ENCODE peak calls at places on chromosomes 16 and 17, in eight cellular contexts. A is endodermal cell, M is GM12878, K is A673, U is fibroblast of the aortic adventitia, T is breast epithelium, B is right atrium auricular region, W is osteoblast. J is an unnamed sample.

GRCh38 chr17:65931246-65932149 is 260.4 kb downstream of the CEP112 start:
- DNase-seq in K (no peak), B (no peak), U (peak; percentile 2), A (no peak), M (no peak), W (no peak), T (no peak), J (no peak)

GRCh38 chr16:945271-946047 is 25.3 kb downstream of the LMF1 start:
- DNase-seq in T (no peak), K (no peak), B (no peak), A (no peak), U (no peak), M (no peak), W (peak; percentile 38), J (no peak)

GRCh38 chr16:1331712-1332617 is 1.5 kb upstream of the BAIAP3 start:
- DNase-seq in K (no peak), U (no peak), B (peak; percentile 71), M (peak; percentile 39), W (peak; percentile 92), T (peak; percentile 83), A (peak; percentile 97), J (peak; percentile 73)

GRCh38 chr17:48541036-48541573 is 3.8 kb downstream of the HOXB2 start:
- DNase-seq in B (no peak), K (no peak), U (peak; percentile 51), M (no peak), T (no peak), W (peak; percentile 72), A (peak; percentile 66), J (no peak)

GRCh38 chr17:80671039-80671822 is 126.6 kb downstream of the RPTOR start:
- DNase-seq in T (no peak), U (no peak), B (no peak), A (no peak), W (no peak), M (no peak), K (no peak), J (no peak)

GRCh38 chr17:208429-208828 is 27.0 kb upstream of the DOC2B start:
- DNase-seq in M (no peak), U (no peak), B (no peak), K (no peak), T (no peak), W (peak; percentile 66), A (no peak), J (no peak)

GRCh38 chr16:47939690-47940089 is 216.1 kb downstream of the ABCC12 start:
- DNase-seq in K (no peak), W (no peak), U (no peak), A (no peak), B (no peak), T (no peak), M (no peak), J (no peak)

GRCh38 chr17:17062356-17062755 is 20.1 kb downstream of the MPRIP start:
- DNase-seq in T (no peak), B (no peak), M (no peak), W (peak; percentile 56), K (no peak), A (no peak), U (peak; percentile 44), J (peak; percentile 33)

GRCh38 chr17:81961087-81961514 is at the start of gene NOTUM:
- DNase-seq in M (no peak), T (no peak), B (no peak), W (peak; percentile 97), A (peak; percentile 88), K (peak; percentile 67), U (peak; percentile 24), J (peak; percentile 26)

GRCh38 chr17:64385187-64386083 is 5.2 kb downstream of the PECAM1 start:
- DNase-seq in A (no peak), K (peak; percentile 33), M (peak; percentile 66), B (peak; percentile 82), U (peak; percentile 80), W (peak; percentile 95), T (peak; percentile 34), J (peak; percentile 93)

GRCh38 chr17:17575360-17576251 is 15.9 kb downstream of the PEMT start:
- DNase-seq in M (no peak), T (no peak), W (peak; percentile 81), A (no peak), U (no peak), B (no peak), K (no peak), J (peak; percentile 84)

GRCh38 chr17:71757156-71757555 is 363.7 kb upstream of the SOX9 start:
- DNase-seq in B (no peak), A (no peak), U (no peak), T (no peak), K (no peak), M (no peak), W (no peak), J (no peak)

GRCh38 chr17:1470071-1470773 is 14.2 kb upstream of the CRK start:
- DNase-seq in W (peak; percentile 87), B (no peak), T (no peak), M (no peak), A (no peak), K (peak; percentile 48), U (no peak), J (no peak)

GRCh38 chr16:2121853-2122252 is 13.8 kb downstream of the PKD1 start:
- DNase-seq in B (no peak), U (no peak), M (no peak), W (peak; percentile 67), T (no peak), K (no peak), A (no peak), J (no peak)

GRCh38 chr17:75764711-75765421 is at the start of gene GALK1:
- DNase-seq in U (peak; percentile 55), K (peak; percentile 73), T (no peak), B (peak; percentile 80), M (no peak), W (peak; percentile 99), A (peak; percentile 94), J (peak; percentile 68)

GRCh38 chr16:48164907-48165715 is 9.3 kb upstream of the ABCC12 start:
- DNase-seq in U (peak; percentile 69), T (peak; percentile 47), K (peak; percentile 67), B (peak; percentile 82), A (peak; percentile 94), W (peak; percentile 90), M (no peak), J (peak; percentile 72)

GRCh38 chr17:61007980-61008379 is 330.3 kb downstream of the BCAS3 start:
- DNase-seq in W (no peak), T (no peak), U (no peak), A (no peak), M (no peak), B (no peak), K (no peak), J (peak; percentile 54)

GRCh38 chr17:1260762-1261161 is 9.5 kb upstream of the BHLHA9 start:
- DNase-seq in M (no peak), A (no peak), W (peak; percentile 34), U (no peak), T (no peak), B (no peak), K (no peak), J (no peak)

GRCh38 chr17:67520916-67521772 is 144.1 kb downstream of the PITPNC1 start:
- DNase-seq in M (no peak), T (no peak), K (no peak), A (no peak), W (no peak), U (peak; percentile 84), B (no peak), J (no peak)

DNA sequence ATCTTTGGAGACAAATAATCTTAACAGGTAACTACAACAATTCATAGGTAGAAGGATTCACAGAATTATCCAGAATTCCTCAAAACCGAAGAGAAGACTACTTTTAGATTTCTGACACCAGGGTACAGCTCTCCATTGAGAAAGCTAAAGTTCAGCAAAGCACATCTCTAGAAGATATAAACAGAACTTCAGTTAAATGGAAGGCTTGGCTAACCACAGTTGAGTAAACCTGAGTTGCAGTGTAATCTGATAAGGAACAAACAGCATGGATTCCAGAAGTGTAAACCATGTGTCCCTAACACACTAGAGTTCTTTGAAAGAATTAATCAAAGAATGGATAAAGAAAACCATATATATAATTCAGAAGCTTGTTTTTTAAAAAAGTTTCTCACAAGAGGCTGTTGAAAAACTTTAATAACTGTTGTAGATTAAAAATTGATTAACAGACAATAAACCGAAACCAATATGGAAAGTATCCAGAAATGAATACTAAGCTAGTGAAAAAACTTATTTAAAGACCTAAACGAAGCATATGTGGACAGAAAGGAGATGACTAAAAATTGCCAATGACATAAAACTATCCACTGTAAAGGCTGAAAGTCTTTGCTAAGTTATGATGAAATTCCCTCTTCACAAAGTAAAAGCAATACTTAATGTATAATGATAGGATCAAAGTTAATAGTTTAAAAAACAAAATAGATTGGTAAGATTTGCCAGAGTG is 4.3 kb downstream of the RNF43 start:
- DNase-seq in A (no peak), B (no peak), U (no peak), K (no peak), T (no peak), W (no peak), M (no peak), J (peak; percentile 33)
- H3K4me3 ChIP-seq in A (no peak overlapping the region), B (no peak overlapping the region), U (no peak overlapping the region), K (no peak overlapping the region), T (peak overlapping the region; percentile 59), W (no peak overlapping the region), M (peak overlapping the region; percentile 57), J (no peak overlapping the region)

GRCh38 chr16:10579965-10580918 is at the start of gene EMP2:
- DNase-seq in T (peak; percentile 60), K (peak; percentile 81), W (peak; percentile 98), A (peak; percentile 93), U (peak; percentile 60), M (no peak), B (peak; percentile 74), J (peak; percentile 63)

GRCh38 chr16:10576390-10577304 is 3.8 kb downstream of the EMP2 start:
- DNase-seq in U (peak; percentile 15), M (no peak), A (no peak), T (no peak), W (no peak), K (no peak), B (no peak), J (peak; percentile 18)

GRCh38 chr16:10579575-10579964 is 828 bp downstream of the EMP2 start:
- DNase-seq in T (no peak), M (no peak), A (no peak), U (peak; percentile 8), W (no peak), K (no peak), B (no peak), J (no peak)

GRCh38 chr16:10577305-10578202 is 2.8 kb downstream of the EMP2 start:
- DNase-seq in W (peak; percentile 85), M (no peak), K (no peak), B (no peak), U (peak; percentile 48), A (peak; percentile 65), T (no peak), J (no peak)

GRCh38 chr16:10578474-10579316 is 1.7 kb downstream of the EMP2 start:
- DNase-seq in K (no peak), M (no peak), U (peak; percentile 20), A (no peak), W (no peak), T (peak; percentile 63), B (no peak), J (no peak)
- TF ChIP-seq CTCF in K (no peak), M (no peak), U (no peak), A (no peak), W (no peak), T (no peak), B (no peak), J (no peak)

GRCh38 chr17:21376835-21377690 is 906 bp downstream of the KCNJ12 start:
- DNase-seq in T (no peak), A (peak; percentile 85), B (no peak), U (peak; percentile 50), W (peak; percentile 96), K (peak; percentile 35), M (no peak), J (peak; percentile 7)
- H3K4me3 ChIP-seq in T (peak overlapping the region; percentile 72), A (peak overlapping the region; percentile 83), B (peak overlapping the region; percentile 35), U (peak overlapping the region; percentile 57), W (peak overlapping the region; percentile 49), K (peak overlapping the region; percentile 48), M (no peak overlapping the region), J (no peak overlapping the region)

GRCh38 chr16:56729351-56729735 is 586 bp upstream of the NUP93 start:
- DNase-seq in W (peak; percentile 21), U (no peak), M (no peak), A (no peak), K (no peak), B (no peak), T (no peak), J (no peak)
- TF ChIP-seq CTCF in W (no peak), U (no peak), M (no peak), A (no peak), K (no peak), B (no peak), T (no peak), J (no peak)